ENCODE peak calls at places on chromosomes 1 and 21, in nine cellular contexts. V is stimulated activated effector memory CD8-positive, alpha-beta T cell treated with anti-CD3 and anti-CD28 coated beads, Interleukin-12 subunit alpha, Interleukin-12 subunit beta, amount 100 ng/mL, for 72 hours; N is ELR; P is left cardiac atrium; D is nucleus accumbens; O is activated naive CD4-positive, alpha-beta T cell treated with anti-CD3 and anti-CD28 coated beads, Interleukin-2, amount 50 U/mL, for 16 hours; Q is activated naive CD8-positive, alpha-beta T cell treated with anti-CD3 and anti-CD28 coated beads, Interleukin-2, amount 50 U/mL, for 24 hours; G is nephron progenitor cell; T is T47D. F is an unnamed sample.

GRCh38 chr1:224542783-224543440 is 73.2 kb upstream of the CNIH3 start:
- DNase-seq in V (peak; percentile 53), N (peak; percentile 100), P (no peak), D (no peak), O (no peak), Q (peak; percentile 19), G (no peak), T (no peak), F (peak; percentile 98)

GRCh38 chr1:66211521-66211920 is 322.4 kb upstream of the SGIP1 start:
- DNase-seq in V (no peak), N (no peak), P (no peak), D (no peak), O (no peak), Q (no peak), G (no peak), T (no peak), F (no peak)

GRCh38 chr1:235784950-235785349 is 81.8 kb downstream of the LYST start:
- DNase-seq in V (no peak), N (no peak), P (no peak), D (no peak), O (no peak), Q (no peak), G (no peak), T (no peak), F (no peak)

GRCh38 chr1:17004466-17005364 is 7.0 kb downstream of the ATP13A2 start:
- DNase-seq in V (no peak), N (peak; percentile 29), P (no peak), D (no peak), O (no peak), Q (no peak), G (no peak), T (no peak), F (no peak)

GRCh38 chr1:224160171-224160682 is 22.8 kb upstream of the DEGS1 start:
- DNase-seq in V (no peak), N (no peak), P (no peak), D (no peak), O (no peak), Q (no peak), G (no peak), T (no peak), F (no peak)

GRCh38 chr1:193036337-193037047 is 22.7 kb downstream of the UCHL5 start:
- DNase-seq in V (no peak), N (no peak), P (no peak), D (no peak), O (no peak), Q (no peak), G (no peak), T (no peak), F (no peak)

GRCh38 chr1:46215504-46215903 is 12.4 kb downstream of the LURAP1 start:
- DNase-seq in V (no peak), N (no peak), P (no peak), D (no peak), O (no peak), Q (no peak), G (no peak), T (no peak), F (no peak)

GRCh38 chr1:245234217-245235120 is 79.7 kb downstream of the KIF26B start:
- DNase-seq in V (no peak), N (no peak), P (no peak), D (no peak), O (no peak), Q (no peak), G (peak; percentile 43), T (no peak), F (no peak)

GRCh38 chr1:203299180-203299579 is 6.1 kb upstream of the BTG2 start:
- DNase-seq in V (no peak), N (no peak), P (no peak), D (no peak), O (no peak), Q (no peak), G (no peak), T (no peak), F (no peak)

GRCh38 chr1:17919525-17920439 is 164.6 kb downstream of the ACTL8 start:
- DNase-seq in V (no peak), N (peak; percentile 54), P (peak; percentile 31), D (no peak), O (no peak), Q (no peak), G (peak; percentile 83), T (peak; percentile 76), F (peak; percentile 5)

GRCh38 chr1:205515781-205516253 is 11.3 kb downstream of the CDK18 start:
- DNase-seq in V (no peak), N (no peak), P (no peak), D (no peak), O (no peak), Q (no peak), G (no peak), T (peak; percentile 79), F (no peak)

GRCh38 chr1:193705473-193706074 is 519.2 kb upstream of the B3GALT2 start:
- DNase-seq in V (no peak), N (peak; percentile 8), P (no peak), D (no peak), O (no peak), Q (no peak), G (no peak), T (no peak), F (no peak)

GRCh38 chr1:27598902-27599528 is 4.9 kb downstream of the AHDC1 start:
- DNase-seq in V (peak; percentile 60), N (peak; percentile 73), P (peak; percentile 78), D (no peak), O (peak; percentile 47), Q (peak; percentile 67), G (peak; percentile 30), T (no peak), F (no peak)

GRCh38 chr21:45971487-45972352 is 9.8 kb upstream of the COL6A1 start:
- DNase-seq in V (no peak), N (peak; percentile 51), P (peak; percentile 77), D (no peak), O (no peak), Q (no peak), G (peak; percentile 22), T (no peak), F (no peak)

GRCh38 chr1:25178917-25179571 is 53.3 kb downstream of the SYF2 start:
- DNase-seq in V (no peak), N (no peak), P (no peak), D (no peak), O (no peak), Q (no peak), G (no peak), T (no peak), F (no peak)

GRCh38 chr1:3530086-3530930 is 75.8 kb downstream of the ARHGEF16 start:
- DNase-seq in V (peak; percentile 52), N (peak; percentile 34), P (no peak), D (no peak), O (no peak), Q (no peak), G (peak; percentile 35), T (peak; percentile 60), F (no peak)

GRCh38 chr1:52904590-52905375 is 16.8 kb downstream of the ECHDC2 start:
- DNase-seq in V (peak; percentile 61), N (peak; percentile 67), P (no peak), D (no peak), O (peak; percentile 39), Q (peak; percentile 51), G (peak; percentile 29), T (peak; percentile 33), F (no peak)

GRCh38 chr1:235134171-235134570 is 5.5 kb upstream of the TOMM20 start:
- DNase-seq in V (no peak), N (no peak), P (no peak), D (no peak), O (no peak), Q (no peak), G (no peak), T (no peak), F (no peak)

GRCh38 chr1:27872059-27872801 is at the start of gene THEMIS2:
- DNase-seq in V (peak; percentile 84), N (peak; percentile 67), P (peak; percentile 76), D (no peak), O (peak; percentile 86), Q (peak; percentile 87), G (peak; percentile 90), T (peak; percentile 26), F (no peak)

F was measured in kidney epithelial cell.